ENCODE peak calls at places on chromosome 21, in seven cellular contexts. T is HCT116, Z is sigmoid colon, B is suprapubic skin, J is breast epithelium, X is spleen, S is prostate gland. Y is an unnamed sample.

GRCh38 chr21:45615145-45615711 is 28.3 kb upstream of the PCBP3 start:
- DNase-seq in T (no peak), Z (peak; percentile 58), B (peak; percentile 69), J (no peak), X (peak; percentile 94), S (no peak), Y (peak; percentile 23)

GRCh38 chr21:24225432-24225831 is 1381.8 kb downstream of the MRPL39 start:
- DNase-seq in T (no peak), Z (no peak), B (no peak), J (no peak), X (no peak), S (no peak), Y (no peak)

GRCh38 chr21:21003701-21004100 is 5.5 kb downstream of the NCAM2 start:
- DNase-seq in T (peak; percentile 6), Z (no peak), B (no peak), J (no peak), X (no peak), S (no peak), Y (peak; percentile 53)

GRCh38 chr21:45634511-45635183 is 8.9 kb upstream of the PCBP3 start:
- DNase-seq in T (no peak), Z (no peak), B (no peak), J (no peak), X (no peak), S (no peak), Y (no peak)

GRCh38 chr21:41923641-41924342 is 30.0 kb downstream of the C2CD2 start:
- DNase-seq in T (no peak), Z (peak; percentile 75), B (no peak), J (no peak), X (no peak), S (no peak), Y (no peak)

GRCh38 chr21:31557956-31558838 is 101.3 kb upstream of the SOD1 start:
- DNase-seq in T (no peak), Z (no peak), B (no peak), J (no peak), X (peak; percentile 78), S (peak; percentile 9), Y (no peak)

GRCh38 chr21:45390121-45390751 is 14.7 kb upstream of the COL18A1 start:
- DNase-seq in T (no peak), Z (peak; percentile 58), B (no peak), J (no peak), X (peak; percentile 56), S (no peak), Y (no peak)

GRCh38 chr21:39637971-39638628 is 25.4 kb downstream of the B3GALT5 start:
- DNase-seq in T (no peak), Z (no peak), B (no peak), J (no peak), X (no peak), S (no peak), Y (no peak)

GRCh38 chr21:45593162-45594022 is 50.1 kb upstream of the PCBP3 start:
- DNase-seq in T (no peak), Z (peak; percentile 57), B (no peak), J (no peak), X (peak; percentile 74), S (no peak), Y (peak; percentile 42)

GRCh38 chr21:29096619-29097018 is 23.2 kb upstream of the CCT8 start:
- DNase-seq in T (no peak), Z (no peak), B (no peak), J (no peak), X (no peak), S (no peak), Y (no peak)

GRCh38 chr21:45372732-45373355 is 32.1 kb upstream of the COL18A1 start:
- DNase-seq in T (no peak), Z (no peak), B (no peak), J (no peak), X (no peak), S (no peak), Y (no peak)

GRCh38 chr21:46562472-46562871 is 42.4 kb downstream of the S100B start:
- DNase-seq in T (no peak), Z (no peak), B (no peak), J (no peak), X (no peak), S (no peak), Y (no peak)

GRCh38 chr21:45504021-45504515 is 38.2 kb downstream of the SLC19A1 start:
- DNase-seq in T (no peak), Z (peak; percentile 56), B (peak; percentile 60), J (no peak), X (peak; percentile 70), S (no peak), Y (no peak)

GRCh38 chr21:36190736-36191135 is 34.1 kb downstream of the DOP1B start:
- DNase-seq in T (no peak), Z (no peak), B (no peak), J (no peak), X (no peak), S (no peak), Y (no peak)

GRCh38 chr21:18608226-18608625 is 204.6 kb upstream of the TMPRSS15 start:
- DNase-seq in T (no peak), Z (no peak), B (no peak), J (no peak), X (no peak), S (no peak), Y (no peak)

GRCh38 chr21:36135391-36136094 is 664 bp downstream of the CBR3 start:
- DNase-seq in T (no peak), Z (peak; percentile 88), B (peak; percentile 91), J (peak; percentile 59), X (peak; percentile 88), S (peak; percentile 63), Y (peak; percentile 63)

GRCh38 chr21:46159841-46160562 is 4.6 kb upstream of the FTCD start:
- DNase-seq in T (no peak), Z (peak; percentile 51), B (peak; percentile 74), J (no peak), X (no peak), S (no peak), Y (no peak)

GRCh38 chr21:16108561-16109070 is 378.8 kb downstream of the USP25 start:
- DNase-seq in T (no peak), Z (no peak), B (no peak), J (no peak), X (no peak), S (no peak), Y (no peak)

GRCh38 chr21:31612889-31613785 is 46.4 kb upstream of the SOD1 start:
- DNase-seq in T (no peak), Z (no peak), B (no peak), J (no peak), X (no peak), S (no peak), Y (no peak)

DNA sequence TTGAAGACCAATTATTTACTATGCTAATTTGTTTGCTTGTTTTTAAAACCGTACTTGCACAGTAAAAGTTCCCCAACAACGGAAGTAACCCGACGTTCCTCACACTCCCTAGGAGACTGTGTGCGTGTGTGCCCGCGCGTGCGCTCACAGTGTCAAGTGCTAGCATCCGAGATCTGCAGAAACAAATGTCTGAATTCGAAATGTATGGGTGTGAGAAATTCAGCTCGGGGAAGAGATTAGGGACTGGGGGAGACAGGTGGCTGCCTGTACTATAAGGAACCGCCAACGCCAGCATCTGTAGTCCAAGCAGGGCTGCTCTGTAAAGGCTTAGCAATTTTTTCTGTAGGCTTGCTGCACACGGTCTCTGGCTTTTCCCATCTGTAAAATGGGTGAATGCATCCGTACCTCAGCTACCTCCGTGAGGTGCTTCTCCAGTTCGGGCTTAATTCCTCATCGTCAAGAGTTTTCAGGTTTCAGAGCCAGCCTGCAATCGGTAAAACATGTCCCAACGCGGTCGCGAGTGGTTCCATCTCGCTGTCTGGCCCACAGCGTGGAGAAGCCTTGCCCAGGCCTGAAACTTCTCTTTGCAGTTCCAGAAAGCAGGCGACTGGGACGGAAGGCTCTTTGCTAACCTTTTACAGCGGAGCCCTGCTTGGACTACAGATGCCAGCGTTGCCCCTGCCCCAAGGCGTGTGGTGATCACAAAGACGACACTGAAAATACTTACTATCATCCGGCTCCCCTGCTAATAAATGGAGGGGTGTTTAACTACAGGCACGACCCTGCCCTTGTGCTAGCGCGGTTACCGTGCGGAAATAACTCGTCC is 1.2 kb upstream of the OLIG2 start:
- DNase-seq in T (no peak), Z (no peak), B (no peak), J (no peak), X (no peak), S (no peak), Y (no peak)
- H3K4me3 ChIP-seq in T (no peak overlapping the region), Z (no peak overlapping the region), B (no peak overlapping the region), J (no peak overlapping the region), X (no peak overlapping the region), S (no peak overlapping the region), Y (no peak overlapping the region)

GRCh38 chr21:43867936-43868335 is 2.9 kb downstream of the AGPAT3 start:
- DNase-seq in T (no peak), Z (no peak), B (no peak), J (no peak), X (no peak), S (no peak), Y (no peak)
- H3K27ac ChIP-seq in T (no peak overlapping the region), Z (peak overlapping the region; percentile 98), B (no peak overlapping the region), J (peak overlapping the region; percentile 13), X (peak overlapping the region; percentile 95), S (no peak overlapping the region), Y (no peak overlapping the region)

GRCh38 chr21:25964009-25964408 is 206.6 kb downstream of the APP start:
- DNase-seq in T (no peak), Z (no peak), B (no peak), J (no peak), X (no peak), S (no peak), Y (no peak)
- TF ChIP-seq POLR2AphosphoS5 in T (no peak), Z (no peak), B (no peak), J (no peak), X (no peak), S (no peak), Y (no peak)

GRCh38 chr21:33025471-33026298 is at the start of gene OLIG2:
- DNase-seq in T (no peak), Z (peak; percentile 50), B (no peak), J (no peak), X (no peak), S (no peak), Y (peak; percentile 92)

GRCh38 chr21:33022828-33023573 is 2.7 kb upstream of the OLIG2 start:
- DNase-seq in T (no peak), Z (no peak), B (no peak), J (no peak), X (no peak), S (no peak), Y (no peak)

GRCh38 chr21:33022489-33022827 is 3.3 kb upstream of the OLIG2 start:
- DNase-seq in T (no peak), Z (no peak), B (no peak), J (no peak), X (no peak), S (no peak), Y (no peak)

GRCh38 chr21:33025106-33025470 is 647 bp upstream of the OLIG2 start:
- DNase-seq in T (no peak), Z (no peak), B (no peak), J (no peak), X (no peak), S (no peak), Y (no peak)

DNA sequence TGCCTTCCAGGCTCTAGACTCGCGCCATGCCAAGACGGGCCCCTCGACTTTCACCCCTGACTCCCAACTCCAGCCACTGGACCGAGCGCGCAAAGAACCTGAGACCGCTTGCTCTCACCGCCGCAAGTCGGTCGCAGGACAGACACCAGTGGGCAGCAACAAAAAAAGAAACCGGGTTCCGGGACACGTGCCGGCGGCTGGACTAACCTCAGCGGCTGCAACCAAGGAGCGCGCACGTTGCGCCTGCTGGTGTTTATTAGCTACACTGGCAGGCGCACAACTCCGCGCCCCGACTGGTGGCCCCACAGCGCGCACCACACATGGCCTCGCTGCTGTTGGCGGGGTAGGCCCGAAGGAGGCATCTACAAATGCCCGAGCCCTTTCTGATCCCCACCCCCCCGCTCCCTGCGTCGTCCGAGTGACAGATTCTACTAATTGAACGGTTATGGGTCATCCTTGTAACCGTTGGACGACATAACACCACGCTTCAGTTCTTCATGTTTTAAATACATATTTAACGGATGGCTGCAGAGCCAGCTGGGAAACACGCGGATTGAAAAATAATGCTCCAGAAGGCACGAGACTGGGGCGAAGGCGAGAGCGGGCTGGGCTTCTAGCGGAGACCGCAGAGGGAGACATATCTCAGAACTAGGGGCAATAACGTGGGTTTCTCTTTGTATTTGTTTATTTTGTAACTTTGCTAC is 2.0 kb upstream of the OLIG2 start:
- DNase-seq in T (no peak), Z (no peak), B (no peak), J (no peak), X (no peak), S (no peak), Y (no peak)
- H3K4me3 ChIP-seq in T (no peak overlapping the region), Z (no peak overlapping the region), B (peak overlapping the region; percentile 18), J (peak overlapping the region; percentile 35), X (no peak overlapping the region), S (no peak overlapping the region), Y (no peak overlapping the region)

Y was measured in HL-60.